ENCODE peak calls at places on chromosomes 6 and 20, in eight cellular contexts. K is mucosa of descending colon, N is prostate gland, U is cardiac fibroblast, Q is dorsolateral prefrontal cortex, C is ovary, T is right atrium auricular region, M is astrocyte of the cerebellum. J is an unnamed sample.

GRCh38 chr20:61667056-61667792 is 398.5 kb downstream of the TAF4 start:
- DNase-seq in K (peak), N (no peak), U (no peak), Q (no peak), C (no peak), T (no peak), M (no peak), J (no peak)

GRCh38 chr6:43833223-43833995 is 63.4 kb downstream of the VEGFA start:
- DNase-seq in K (no peak), N (no peak), U (no peak), Q (no peak), C (no peak), T (no peak), M (no peak), J (no peak)

GRCh38 chr6:152748843-152749242 is 1.8 kb upstream of the VIP start:
- DNase-seq in K (no peak), N (no peak), U (peak), Q (no peak), C (no peak), T (no peak), M (no peak), J (no peak)

GRCh38 chr6:107154131-107154906 is 39.0 kb upstream of the BEND3 start:
- DNase-seq in K (peak), N (no peak), U (no peak), Q (no peak), C (no peak), T (no peak), M (no peak), J (peak)

GRCh38 chr6:104986625-104987024 is 29.7 kb downstream of the LIN28B start:
- DNase-seq in K (no peak), N (no peak), U (no peak), Q (no peak), C (no peak), T (no peak), M (no peak), J (no peak)

GRCh38 chr6:29557320-29557719 is 2.2 kb downstream of the UBD start:
- DNase-seq in K (no peak), N (no peak), U (no peak), Q (no peak), C (no peak), T (no peak), M (no peak), J (no peak)

GRCh38 chr6:156953478-156954146 is 176.4 kb downstream of the ARID1B start:
- DNase-seq in K (no peak), N (no peak), U (peak), Q (no peak), C (no peak), T (no peak), M (peak), J (no peak)

GRCh38 chr20:433300-433975 is 25.3 kb downstream of the RBCK1 start:
- DNase-seq in K (no peak), N (no peak), U (no peak), Q (no peak), C (no peak), T (no peak), M (no peak), J (no peak)

GRCh38 chr6:42831237-42831636 is 48.2 kb upstream of the RPL7L1 start:
- DNase-seq in K (no peak), N (no peak), U (no peak), Q (no peak), C (no peak), T (no peak), M (no peak), J (no peak)

GRCh38 chr6:19465760-19466159 is 371.4 kb upstream of the ID4 start:
- DNase-seq in K (no peak), N (peak), U (peak), Q (no peak), C (no peak), T (no peak), M (peak), J (no peak)

GRCh38 chr6:71727632-71728294 is 158.6 kb upstream of the RIMS1 start:
- DNase-seq in K (no peak), N (no peak), U (peak), Q (no peak), C (no peak), T (no peak), M (no peak), J (no peak)

GRCh38 chr20:35059612-35060011 is 33.0 kb downstream of the TRPC4AP start:
- DNase-seq in K (no peak), N (no peak), U (no peak), Q (no peak), C (no peak), T (no peak), M (no peak), J (no peak)

GRCh38 chr6:132479131-132479530 is 33.8 kb downstream of the STX7 start:
- DNase-seq in K (no peak), N (no peak), U (no peak), Q (no peak), C (no peak), T (no peak), M (no peak), J (no peak)

GRCh38 chr20:37991506-37992302 is 41.6 kb downstream of the TTI1 start:
- DNase-seq in K (no peak), N (no peak), U (no peak), Q (no peak), C (no peak), T (no peak), M (no peak), J (no peak)

GRCh38 chr6:26159417-26160273 is 72.4 kb downstream of the HFE start:
- DNase-seq in K (no peak), N (no peak), U (peak), Q (no peak), C (no peak), T (no peak), M (no peak), J (no peak)

GRCh38 chr6:134534708-134535149 is 216.8 kb upstream of the SGK1 start:
- DNase-seq in K (no peak), N (no peak), U (peak), Q (no peak), C (no peak), T (no peak), M (no peak), J (no peak)

GRCh38 chr6:1179571-1180459 is 132.1 kb upstream of the FOXQ1 start:
- DNase-seq in K (no peak), N (no peak), U (no peak), Q (no peak), C (no peak), T (no peak), M (no peak), J (no peak)

GRCh38 chr6:100485268-100485667 is 20.5 kb upstream of the SIM1 start:
- DNase-seq in K (no peak), N (no peak), U (no peak), Q (no peak), C (no peak), T (no peak), M (no peak), J (no peak)

GRCh38 chr6:67888886-67889681 is 746.0 kb upstream of the ADGRB3 start:
- DNase-seq in K (no peak), N (no peak), U (no peak), Q (no peak), C (no peak), T (no peak), M (no peak), J (no peak)

GRCh38 chr6:105363100-105363754 is 39.7 kb downstream of the PREP start:
- DNase-seq in K (no peak), N (no peak), U (peak), Q (no peak), C (no peak), T (no peak), M (peak), J (no peak)

GRCh38 chr6:96939019-96939805 is 14.7 kb downstream of the KLHL32 start:
- DNase-seq in K (no peak), N (no peak), U (peak), Q (no peak), C (no peak), T (no peak), M (no peak), J (no peak)

GRCh38 chr6:100663219-100663863 is 198.6 kb upstream of the SIM1 start:
- DNase-seq in K (no peak), N (no peak), U (peak), Q (no peak), C (no peak), T (no peak), M (peak), J (no peak)

GRCh38 chr6:112956696-112957525 is 609.8 kb downstream of the RFPL4B start:
- DNase-seq in K (no peak), N (no peak), U (peak), Q (no peak), C (no peak), T (no peak), M (peak), J (no peak)

GRCh38 chr6:11650297-11650696 is 112.7 kb downstream of the TMEM170B start:
- DNase-seq in K (no peak), N (no peak), U (peak), Q (no peak), C (no peak), T (no peak), M (peak), J (no peak)

GRCh38 chr6:129340983-129341382 is 369.0 kb downstream of the ARHGAP18 start:
- DNase-seq in K (no peak), N (no peak), U (peak), Q (no peak), C (no peak), T (no peak), M (peak), J (no peak)

GRCh38 chr20:9066196-9066595 is 2.7 kb upstream of the PLCB4 start:
- DNase-seq in K (no peak), N (no peak), U (peak), Q (no peak), C (no peak), T (no peak), M (no peak), J (no peak)

GRCh38 chr6:111589366-111589765 is 16.3 kb downstream of the TRAF3IP2 start:
- DNase-seq in K (no peak), N (no peak), U (peak), Q (no peak), C (no peak), T (peak), M (no peak), J (no peak)

GRCh38 chr6:68196645-68197044 is 438.4 kb upstream of the ADGRB3 start:
- DNase-seq in K (no peak), N (no peak), U (peak), Q (no peak), C (no peak), T (no peak), M (no peak), J (no peak)

GRCh38 chr20:55584964-55585363 is 420.4 kb downstream of the CBLN4 start:
- DNase-seq in K (no peak), N (no peak), U (no peak), Q (no peak), C (no peak), T (no peak), M (no peak), J (no peak)

GRCh38 chr6:16837217-16837972 is 76.1 kb upstream of the ATXN1 start:
- DNase-seq in K (no peak), N (no peak), U (no peak), Q (no peak), C (no peak), T (no peak), M (no peak), J (no peak)

GRCh38 chr6:117078624-117079023 is 186.7 kb upstream of the VGLL2 start:
- DNase-seq in K (no peak), N (no peak), U (no peak), Q (no peak), C (no peak), T (no peak), M (no peak), J (no peak)

GRCh38 chr20:38620501-38620900 is 18.9 kb downstream of the ARHGAP40 start:
- DNase-seq in K (no peak), N (no peak), U (no peak), Q (no peak), C (no peak), T (no peak), M (no peak), J (no peak)

GRCh38 chr6:33417903-33418689 is at the start of gene CUTA:
- DNase-seq in K (peak), N (peak), U (peak), Q (peak), C (peak), T (peak), M (peak), J (peak)

GRCh38 chr6:33421344-33421643 is 1.4 kb downstream of the SYNGAP1 start:
- DNase-seq in K (no peak), N (no peak), U (no peak), Q (no peak), C (no peak), T (no peak), M (no peak), J (no peak)

GRCh38 chr6:33418690-33419291 is 884 bp upstream of the CUTA start:
- DNase-seq in K (no peak), N (no peak), U (peak), Q (no peak), C (no peak), T (no peak), M (no peak), J (no peak)

GRCh38 chr6:33419580-33420492 is at the start of gene SYNGAP1:
- DNase-seq in K (peak), N (no peak), U (peak), Q (no peak), C (peak), T (no peak), M (no peak), J (no peak)

GRCh38 chr6:33420493-33421343 is 853 bp downstream of the SYNGAP1 start:
- DNase-seq in K (no peak), N (no peak), U (no peak), Q (no peak), C (no peak), T (no peak), M (no peak), J (no peak)
- H3K4me3 ChIP-seq in K (no peak), N (no peak), U (peak), Q (peak), C (peak), T (peak), M (peak), J (peak)

GRCh38 chr20:49569403-49570115 is 1.6 kb upstream of the PTGIS start:
- DNase-seq in K (no peak), N (no peak), U (no peak), Q (no peak), C (peak), T (peak), M (no peak), J (no peak)

GRCh38 chr20:49568491-49569151 is 684 bp upstream of the PTGIS start:
- DNase-seq in K (no peak), N (no peak), U (no peak), Q (no peak), C (peak), T (no peak), M (no peak), J (no peak)

GRCh38 chr20:49563015-49563980 is 4.6 kb downstream of the PTGIS start:
- DNase-seq in K (no peak), N (no peak), U (no peak), Q (no peak), C (no peak), T (peak), M (no peak), J (no peak)

GRCh38 chr20:49567421-49568256 is at the start of gene PTGIS:
- DNase-seq in K (no peak), N (no peak), U (no peak), Q (no peak), C (peak), T (no peak), M (no peak), J (no peak)

GRCh38 chr20:49566401-49566800 is 1.5 kb downstream of the PTGIS start:
- DNase-seq in K (no peak), N (no peak), U (no peak), Q (no peak), C (no peak), T (peak), M (no peak), J (no peak)
- H3K4me3 ChIP-seq in K (no peak), N (no peak), U (no peak), Q (no peak), C (peak), T (peak), M (peak), J (peak)

GRCh38 chr6:27951040-27951439 is 6.0 kb upstream of the OR2B6 start:
- DNase-seq in K (no peak), N (no peak), U (no peak), Q (no peak), C (no peak), T (no peak), M (no peak), J (no peak)

DNA sequence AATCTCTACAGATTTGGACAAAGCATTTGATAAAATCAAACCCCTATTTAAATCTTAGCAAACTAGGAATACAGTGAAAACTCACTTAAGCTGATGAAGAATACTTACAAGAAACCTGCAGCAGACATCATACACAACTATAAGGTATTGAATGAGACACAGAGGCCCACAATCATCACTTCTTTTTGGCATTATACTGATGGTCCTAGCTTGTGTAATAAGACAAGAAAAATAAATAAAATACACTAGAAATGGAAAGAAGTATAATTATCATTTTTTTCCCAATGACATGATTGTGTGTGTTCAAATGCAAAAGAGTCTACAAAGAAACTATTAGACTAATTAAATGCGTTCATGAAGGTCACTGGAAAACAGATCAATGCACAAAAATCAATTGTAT is 8.8 kb upstream of the OR2B6 start:
- DNase-seq in K (no peak), N (no peak), U (no peak), Q (no peak), C (no peak), T (no peak), M (no peak), J (no peak)
- H3K4me3 ChIP-seq in K (no peak), N (no peak), U (no peak), Q (no peak), C (no peak), T (no peak), M (no peak), J (no peak)

DNA sequence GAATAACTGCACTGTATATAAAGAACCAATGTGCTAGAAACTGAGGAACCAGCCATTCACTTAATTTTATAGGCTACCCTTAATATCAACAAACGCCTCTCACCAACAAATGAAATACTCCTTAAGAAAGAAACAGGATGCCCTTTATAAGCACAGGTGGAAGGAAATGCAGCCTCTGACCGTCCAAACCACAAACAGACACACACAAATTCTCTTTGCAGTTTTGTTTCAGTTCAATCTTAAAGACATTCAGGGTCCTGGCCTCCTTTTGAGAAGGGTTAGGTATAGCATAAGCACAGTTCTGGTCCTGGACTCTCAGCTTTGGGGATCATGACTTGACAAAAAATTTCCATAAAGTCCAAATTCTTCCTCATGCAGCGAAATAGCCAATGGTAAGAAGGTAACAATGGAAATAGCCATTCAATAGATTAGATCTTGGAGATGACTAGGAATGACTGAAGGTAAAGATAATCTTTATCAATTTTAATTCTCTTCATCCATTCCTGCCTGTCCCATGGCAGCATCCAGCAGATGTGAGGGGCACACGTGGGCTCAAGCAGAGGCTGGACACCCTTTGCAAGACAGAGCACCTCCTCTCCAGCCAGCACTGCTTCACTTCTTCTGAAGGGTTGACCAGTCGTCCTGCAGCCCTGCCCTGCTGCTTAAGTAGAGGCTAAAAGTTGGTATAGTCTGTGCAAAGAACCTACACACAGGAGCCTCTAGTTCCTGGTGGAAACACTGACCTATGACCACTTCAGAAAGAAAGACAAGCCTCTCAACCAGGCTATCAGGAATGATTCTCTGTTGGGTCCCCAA is 123.9 kb downstream of the CD83 start:
- DNase-seq in K (no peak), N (no peak), U (no peak), Q (no peak), C (no peak), T (no peak), M (no peak), J (no peak)
- H3K4me3 ChIP-seq in K (no peak), N (no peak), U (no peak), Q (no peak), C (no peak), T (no peak), M (no peak), J (no peak)

GRCh38 chr6:89032599-89032998 is 48.0 kb upstream of the PNRC1 start:
- DNase-seq in K (no peak), N (no peak), U (peak), Q (no peak), C (no peak), T (no peak), M (no peak), J (no peak)

GRCh38 chr6:89034586-89035251 is 45.8 kb upstream of the PNRC1 start:
- DNase-seq in K (no peak), N (no peak), U (peak), Q (no peak), C (no peak), T (peak), M (no peak), J (no peak)

GRCh38 chr6:89037156-89037900 is 43.2 kb upstream of the PNRC1 start:
- DNase-seq in K (no peak), N (no peak), U (no peak), Q (no peak), C (no peak), T (no peak), M (no peak), J (no peak)

GRCh38 chr6:89035252-89036106 is 45.1 kb upstream of the PNRC1 start:
- DNase-seq in K (peak), N (peak), U (peak), Q (no peak), C (peak), T (peak), M (peak), J (peak)
- H3K4me3 ChIP-seq in K (peak), N (no peak), U (peak), Q (no peak), C (no peak), T (peak), M (peak), J (peak)

DNA sequence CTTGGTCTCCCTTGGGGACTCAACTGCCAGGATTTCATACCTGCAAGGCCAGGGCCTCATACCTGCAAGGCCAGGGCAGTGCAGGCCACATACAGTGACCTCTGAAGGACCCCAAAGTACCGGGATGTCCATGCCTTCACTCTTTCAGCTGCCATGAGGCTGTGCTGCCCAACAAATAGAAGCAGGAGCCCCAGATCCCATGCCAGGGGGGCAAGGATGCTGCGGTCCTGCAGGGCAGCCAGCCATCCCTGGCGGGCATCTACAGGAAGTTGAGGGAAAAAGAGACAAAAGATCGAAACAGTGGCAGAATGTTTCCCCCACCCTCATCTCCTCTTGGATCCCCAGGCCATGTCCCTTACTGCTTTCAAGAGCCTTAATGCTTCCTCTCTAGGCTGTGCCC is 799 bp downstream of the NRM start:
- DNase-seq in K (peak), N (no peak), U (no peak), Q (no peak), C (peak), T (no peak), M (no peak), J (peak)
- H3K4me3 ChIP-seq in K (no peak), N (no peak), U (peak), Q (peak), C (peak), T (peak), M (peak), J (peak)

GRCh38 chr6:150633466-150633795 is 33.7 kb downstream of the PLEKHG1 start:
- DNase-seq in K (no peak), N (no peak), U (no peak), Q (no peak), C (no peak), T (no peak), M (no peak), J (no peak)
- H3K4me3 ChIP-seq in K (no peak), N (no peak), U (no peak), Q (no peak), C (no peak), T (no peak), M (no peak), J (peak)